ENCODE peak calls at places on chromosomes 12 and 14, in seven cellular contexts. W, J, Z, P, B, M and R are unnamed samples.

GRCh38 chr12:32419520-32419960 is 20.2 kb downstream of the FGD4 start:
- DNase-seq in W (no peak), J (no peak), Z (no peak), P (no peak), B (no peak), M (no peak), R (no peak)

GRCh38 chr12:131831635-131832041 is 3.4 kb downstream of the MMP17 start:
- DNase-seq in W (no peak), J (no peak), Z (no peak), P (no peak), B (no peak), M (no peak), R (no peak)

GRCh38 chr14:22887260-22887989 is 4.4 kb downstream of the REM2 start:
- DNase-seq in W (peak), J (peak), Z (peak), P (peak), B (peak), M (peak), R (peak)

GRCh38 chr14:20632831-20633771 is 8.4 kb downstream of the OR6S1 start:
- DNase-seq in W (peak), J (peak), Z (peak), P (peak), B (peak), M (no peak), R (peak)

GRCh38 chr12:74328623-74329022 is 209.0 kb upstream of the ATXN7L3B start:
- DNase-seq in W (no peak), J (no peak), Z (no peak), P (peak), B (no peak), M (no peak), R (no peak)

GRCh38 chr14:63852817-63853730 is at the start of gene SYNE2:
- DNase-seq in W (no peak), J (peak), Z (peak), P (peak), B (peak), M (no peak), R (no peak)

GRCh38 chr14:43687866-43688265 is 819.2 kb downstream of the FSCB start:
- DNase-seq in W (no peak), J (no peak), Z (no peak), P (no peak), B (no peak), M (no peak), R (no peak)

GRCh38 chr14:23663711-23664110 is 27.5 kb downstream of the DHRS2 start:
- DNase-seq in W (no peak), J (no peak), Z (no peak), P (no peak), B (no peak), M (no peak), R (no peak)

GRCh38 chr12:69405466-69405865 is 45.9 kb downstream of the YEATS4 start:
- DNase-seq in W (no peak), J (peak), Z (no peak), P (no peak), B (no peak), M (peak), R (peak)

GRCh38 chr12:1504304-1505150 is 89.9 kb downstream of the FBXL14 start:
- DNase-seq in W (no peak), J (no peak), Z (no peak), P (no peak), B (no peak), M (no peak), R (no peak)

GRCh38 chr14:68599896-68600620 is 192.8 kb downstream of the ZFP36L1 start:
- DNase-seq in W (no peak), J (no peak), Z (no peak), P (no peak), B (no peak), M (no peak), R (no peak)

GRCh38 chr14:93319958-93320357 is 12.9 kb downstream of the BTBD7 start:
- DNase-seq in W (no peak), J (no peak), Z (no peak), P (no peak), B (no peak), M (no peak), R (no peak)

GRCh38 chr12:14892726-14893442 is 7.2 kb upstream of the MGP start:
- DNase-seq in W (no peak), J (no peak), Z (no peak), P (no peak), B (no peak), M (no peak), R (no peak)

GRCh38 chr12:6536894-6537579 is 2.7 kb downstream of the GAPDH start:
- DNase-seq in W (no peak), J (no peak), Z (no peak), P (no peak), B (no peak), M (no peak), R (no peak)

GRCh38 chr12:74043343-74043742 is 494.3 kb upstream of the ATXN7L3B start:
- DNase-seq in W (no peak), J (peak), Z (no peak), P (peak), B (no peak), M (peak), R (no peak)

GRCh38 chr14:33406766-33407165 is 468.1 kb downstream of the NPAS3 start:
- DNase-seq in W (no peak), J (no peak), Z (no peak), P (no peak), B (no peak), M (no peak), R (no peak)

GRCh38 chr12:126160912-126161311 is 1095.7 kb downstream of the AACS start:
- DNase-seq in W (no peak), J (no peak), Z (no peak), P (no peak), B (no peak), M (no peak), R (no peak)

GRCh38 chr14:91835920-91836843 is 31.2 kb downstream of the TC2N start:
- DNase-seq in W (no peak), J (peak), Z (peak), P (peak), B (peak), M (peak), R (no peak)

GRCh38 chr14:88831285-88831684 is 6.8 kb downstream of the TTC8 start:
- DNase-seq in W (no peak), J (no peak), Z (no peak), P (no peak), B (no peak), M (peak), R (no peak)

GRCh38 chr12:106710143-106710893 is 64.2 kb upstream of the RIC8B start:
- DNase-seq in W (no peak), J (no peak), Z (no peak), P (peak), B (no peak), M (no peak), R (no peak)

GRCh38 chr14:101116486-101117130 is 213.1 kb upstream of the RTL1 start:
- DNase-seq in W (no peak), J (no peak), Z (no peak), P (no peak), B (no peak), M (no peak), R (no peak)

GRCh38 chr14:76987956-76988520 is 40.5 kb downstream of the IRF2BPL start:
- DNase-seq in W (no peak), J (no peak), Z (no peak), P (no peak), B (no peak), M (no peak), R (no peak)

GRCh38 chr14:21087294-21088091 is 11.0 kb downstream of the ZNF219 start:
- DNase-seq in W (no peak), J (no peak), Z (peak), P (peak), B (no peak), M (no peak), R (no peak)

GRCh38 chr12:11853126-11853525 is 203.7 kb downstream of the ETV6 start:
- DNase-seq in W (no peak), J (no peak), Z (no peak), P (no peak), B (no peak), M (no peak), R (no peak)

GRCh38 chr12:256225-256624 is 6.4 kb downstream of the SLC6A13 start:
- DNase-seq in W (no peak), J (no peak), Z (no peak), P (no peak), B (no peak), M (no peak), R (no peak)

GRCh38 chr14:56273949-56274348 is 155.7 kb downstream of the PELI2 start:
- DNase-seq in W (no peak), J (no peak), Z (no peak), P (no peak), B (no peak), M (no peak), R (no peak)

GRCh38 chr12:57552692-57553321 is 3.0 kb downstream of the KIF5A start:
- DNase-seq in W (no peak), J (no peak), Z (no peak), P (no peak), B (peak), M (no peak), R (no peak)

GRCh38 chr14:69901113-69901951 is 22.1 kb downstream of the SMOC1 start:
- DNase-seq in W (no peak), J (no peak), Z (no peak), P (no peak), B (no peak), M (no peak), R (no peak)

GRCh38 chr12:88805286-88805685 is 225.0 kb upstream of the KITLG start:
- DNase-seq in W (no peak), J (no peak), Z (no peak), P (no peak), B (no peak), M (no peak), R (no peak)

GRCh38 chr12:7142057-7142644 is 12.0 kb downstream of the CLSTN3 start:
- DNase-seq in W (no peak), J (peak), Z (peak), P (peak), B (peak), M (no peak), R (peak)

GRCh38 chr14:39265741-39266588 is 32.2 kb downstream of the MIA2 start:
- DNase-seq in W (no peak), J (no peak), Z (no peak), P (no peak), B (no peak), M (peak), R (no peak)

GRCh38 chr12:97794335-97794734 is 331.7 kb downstream of the RMST start:
- DNase-seq in W (no peak), J (no peak), Z (no peak), P (no peak), B (no peak), M (no peak), R (no peak)

GRCh38 chr14:42023452-42023851 is 416.8 kb downstream of the LRFN5 start:
- DNase-seq in W (no peak), J (no peak), Z (no peak), P (no peak), B (no peak), M (no peak), R (no peak)

GRCh38 chr12:53060721-53061276 is 10.9 kb downstream of the TNS2 start:
- DNase-seq in W (no peak), J (no peak), Z (no peak), P (no peak), B (no peak), M (no peak), R (no peak)
- TF ChIP-seq REST in W (no peak), J (no peak), Z (no peak), P (no peak), B (no peak), M (no peak), R (no peak)

GRCh38 chr12:119308743-119309456 is 25.6 kb upstream of the CCDC60 start:
- DNase-seq in W (no peak), J (no peak), Z (no peak), P (peak), B (no peak), M (no peak), R (no peak)

GRCh38 chr12:119307747-119308146 is 26.8 kb upstream of the CCDC60 start:
- DNase-seq in W (no peak), J (no peak), Z (no peak), P (no peak), B (no peak), M (no peak), R (no peak)

GRCh38 chr12:119311897-119312296 is 22.6 kb upstream of the CCDC60 start:
- DNase-seq in W (no peak), J (no peak), Z (no peak), P (no peak), B (no peak), M (no peak), R (no peak)

GRCh38 chr12:119314290-119314689 is 20.2 kb upstream of the CCDC60 start:
- DNase-seq in W (no peak), J (no peak), Z (no peak), P (no peak), B (peak), M (no peak), R (no peak)

DNA sequence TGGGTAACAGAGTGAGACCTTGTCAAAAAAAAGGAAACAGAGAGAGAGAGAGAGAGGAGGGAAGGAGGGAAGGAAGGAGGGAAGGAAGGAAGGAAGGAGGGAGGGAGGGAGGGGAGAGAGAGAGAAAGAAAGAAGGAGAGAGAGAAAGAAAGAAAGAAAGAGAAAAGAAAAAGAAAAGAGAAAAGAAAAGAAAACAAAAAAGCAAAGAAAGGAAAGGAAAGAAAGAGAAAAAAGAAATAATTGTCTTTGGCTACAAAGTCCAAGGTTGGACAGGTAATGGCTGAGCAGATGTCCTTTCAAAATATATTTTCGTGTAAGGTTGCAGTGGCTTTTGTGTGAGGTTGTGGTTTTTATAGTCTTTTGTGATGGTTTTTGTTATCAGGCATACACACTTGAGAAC is 21.6 kb upstream of the CCDC60 start:
- DNase-seq in W (no peak), J (no peak), Z (no peak), P (no peak), B (no peak), M (no peak), R (no peak)
- TF ChIP-seq REST in W (no peak), J (no peak), Z (no peak), P (no peak), B (no peak), M (no peak), R (no peak)

GRCh38 chr14:79706382-79706781 is 504.9 kb downstream of the DIO2 start:
- DNase-seq in W (no peak), J (no peak), Z (no peak), P (no peak), B (no peak), M (no peak), R (no peak)
- TF ChIP-seq REST in W (no peak), J (no peak), Z (no peak), P (no peak), B (no peak), M (no peak), R (no peak)

DNA sequence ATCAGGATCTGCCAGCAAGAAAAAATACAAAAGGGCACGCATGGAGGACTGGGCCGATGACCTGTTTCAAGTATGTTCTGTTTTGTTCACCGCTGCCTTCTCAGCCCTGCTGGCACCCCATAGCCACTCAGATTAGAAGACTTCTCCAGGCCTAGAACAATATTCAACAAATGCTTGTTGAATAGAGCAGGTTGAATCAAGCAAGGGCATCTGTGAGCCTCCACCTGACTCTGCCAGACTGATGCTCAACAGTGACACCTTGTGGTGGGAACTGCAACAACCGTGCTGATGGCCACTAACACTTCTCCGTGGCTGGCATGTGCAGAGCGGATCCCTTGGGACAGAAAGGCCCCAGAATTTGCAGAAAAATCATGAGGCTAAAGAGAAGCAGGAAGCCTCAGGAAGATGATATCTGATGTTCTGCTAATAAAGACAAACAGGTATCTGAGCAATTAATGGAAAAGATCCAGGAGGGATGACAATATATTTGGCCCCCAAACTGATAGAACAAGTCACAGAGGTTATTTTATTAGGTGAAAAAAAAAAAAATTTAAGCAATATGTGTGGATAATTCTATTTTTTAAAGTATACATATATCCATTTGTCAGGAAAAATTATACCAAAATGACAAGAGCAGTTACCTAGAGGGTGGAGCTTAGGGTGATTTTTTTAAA is 114.3 kb downstream of the KSR2 start:
- DNase-seq in W (no peak), J (peak), Z (peak), P (peak), B (peak), M (no peak), R (no peak)
- TF ChIP-seq REST in W (no peak), J (no peak), Z (no peak), P (no peak), B (no peak), M (no peak), R (no peak)

GRCh38 chr12:55659486-55660385 is 23.0 kb downstream of the OR10P1 start:
- DNase-seq in W (no peak), J (no peak), Z (peak), P (peak), B (no peak), M (no peak), R (no peak)
- TF ChIP-seq REST in W (no peak), J (no peak), Z (no peak), P (no peak), B (no peak), M (no peak), R (no peak)